ENCODE peak calls at places on chromosomes 4 and X, in six cellular contexts. H is activated T-cell treated with anti-CD3 and anti-CD28 coated beads for 24 hours, U is SJCRH30, R is glutamatergic neuron, F is endothelial cell, M is NCI-H345. S is an unnamed sample.

GRCh38 chr4:40055379-40055872 is 1.2 kb upstream of the N4BP2 start:
- DNase-seq in H (peak; percentile 28), U (no peak), R (no peak), F (no peak), M (no peak), S (no peak)

GRCh38 chrX:107537815-107538214 is 88.4 kb downstream of the FRMPD3 start:
- DNase-seq in H (peak; percentile 3), U (peak; percentile 63), R (no peak), F (peak; percentile 37), M (no peak), S (peak; percentile 58)

GRCh38 chr4:1809754-1810502 is 16.8 kb downstream of the FGFR3 start:
- DNase-seq in H (peak; percentile 56), U (peak; percentile 90), R (peak; percentile 91), F (peak; percentile 91), M (peak; percentile 29), S (peak; percentile 43)

GRCh38 chr4:162229670-162230069 is 65.9 kb upstream of the FSTL5 start:
- DNase-seq in H (no peak), U (no peak), R (no peak), F (no peak), M (no peak), S (no peak)

GRCh38 chr4:120132935-120133334 is 66.3 kb upstream of the MAD2L1 start:
- DNase-seq in H (no peak), U (no peak), R (no peak), F (no peak), M (no peak), S (no peak)

GRCh38 chr4:47482326-47482725 is 2.7 kb upstream of the ATP10D start:
- DNase-seq in H (no peak), U (no peak), R (no peak), F (no peak), M (no peak), S (peak; percentile 44)

GRCh38 chrX:18422325-18422724 is 3.1 kb upstream of the CDKL5 start:
- DNase-seq in H (no peak), U (no peak), R (no peak), F (no peak), M (no peak), S (peak; percentile 85)

GRCh38 chrX:30706216-30706775 is 53.1 kb downstream of the GK start:
- DNase-seq in H (no peak), U (no peak), R (no peak), F (no peak), M (no peak), S (no peak)

GRCh38 chrX:40107291-40108083 is 9.7 kb upstream of the BCOR start:
- DNase-seq in H (no peak), U (peak; percentile 88), R (peak; percentile 52), F (no peak), M (peak; percentile 81), S (peak; percentile 66)

GRCh38 chr4:18934197-18934596 is 912.6 kb upstream of the LCORL start:
- DNase-seq in H (no peak), U (peak; percentile 4), R (no peak), F (no peak), M (no peak), S (no peak)

GRCh38 chr4:26496207-26496783 is 6.0 kb upstream of the CCKAR start:
- DNase-seq in H (no peak), U (no peak), R (no peak), F (no peak), M (no peak), S (no peak)